ENCODE peak calls at places on chromosomes 16 and 17, in seven cellular contexts. Y is AG08395; X is MV-4-11; O is endothelial cell; Q is activated CD4-positive, alpha-beta T cell treated with anti-CD3 and anti-CD28 coated beads, Interleukin-2, amount 50 U/mL, for 24 hours; Z is stomach; E is GM04504. A is an unnamed sample.

GRCh38 chr17:26775219-26775822 is 518.6 kb upstream of the WSB1 start:
- DNase-seq in Y (no peak), X (no peak), O (no peak), Q (no peak), Z (no peak), E (no peak), A (no peak)

GRCh38 chr16:84088695-84089395 is 27.9 kb downstream of the MBTPS1 start:
- DNase-seq in Y (no peak), X (peak), O (no peak), Q (peak), Z (peak), E (no peak), A (no peak)

GRCh38 chr17:53818894-53819293 is 3.8 kb upstream of the KIF2B start:
- DNase-seq in Y (no peak), X (no peak), O (no peak), Q (no peak), Z (no peak), E (no peak), A (no peak)

GRCh38 chr17:69227536-69227935 is 1.1 kb downstream of the ABCA10 start:
- DNase-seq in Y (no peak), X (peak), O (no peak), Q (no peak), Z (no peak), E (no peak), A (no peak)

GRCh38 chr16:48287239-48287638 is 39.9 kb upstream of the ABCC11 start:
- DNase-seq in Y (no peak), X (no peak), O (no peak), Q (no peak), Z (no peak), E (no peak), A (no peak)

GRCh38 chr16:48687421-48688038 is 77.5 kb upstream of the N4BP1 start:
- DNase-seq in Y (peak), X (peak), O (peak), Q (peak), Z (peak), E (peak), A (peak)

GRCh38 chr17:78641243-78641642 is 64.0 kb upstream of the DNAH17 start:
- DNase-seq in Y (no peak), X (no peak), O (no peak), Q (no peak), Z (no peak), E (no peak), A (no peak)

GRCh38 chr16:87465306-87465705 is 27.5 kb downstream of the ZCCHC14 start:
- DNase-seq in Y (peak), X (peak), O (no peak), Q (no peak), Z (peak), E (peak), A (peak)

GRCh38 chr17:62303476-62303875 is 76.9 kb upstream of the EFCAB3 start:
- DNase-seq in Y (no peak), X (no peak), O (no peak), Q (no peak), Z (no peak), E (no peak), A (no peak)

GRCh38 chr16:26595199-26595598 is 471.5 kb upstream of the C16orf82 start:
- DNase-seq in Y (no peak), X (no peak), O (no peak), Q (no peak), Z (no peak), E (no peak), A (no peak)

GRCh38 chr16:69796285-69797118 is 34.4 kb downstream of the WWP2 start:
- DNase-seq in Y (peak), X (peak), O (peak), Q (peak), Z (no peak), E (peak), A (no peak)

A was measured in pancreas.